ENCODE peak calls at places on chromosomes 6 and 20, in six cellular contexts. Y, Q, H, W, U and M are unnamed samples.

GRCh38 chr6:135215563-135215962 is 34.5 kb downstream of the MYB start:
- DNase-seq in Y (no peak), Q (no peak), H (no peak), W (no peak), U (no peak), M (no peak)

GRCh38 chr6:121724576-121724975 is 289.1 kb downstream of the GJA1 start:
- DNase-seq in Y (no peak), Q (peak; percentile 92), H (no peak), W (no peak), U (no peak), M (peak; percentile 92)

GRCh38 chr6:165245287-165245686 is 64.1 kb downstream of the C6orf118 start:
- DNase-seq in Y (no peak), Q (peak; percentile 49), H (no peak), W (peak; percentile 42), U (no peak), M (peak; percentile 42)

GRCh38 chr20:45359406-45360148 is 3.4 kb upstream of the SYS1 start:
- DNase-seq in Y (no peak), Q (peak; percentile 71), H (no peak), W (peak; percentile 72), U (no peak), M (no peak)

GRCh38 chr20:34195355-34195754 is 45.9 kb upstream of the ASIP start:
- DNase-seq in Y (no peak), Q (no peak), H (no peak), W (no peak), U (no peak), M (no peak)

GRCh38 chr6:90219168-90219985 is 77.3 kb downstream of the BACH2 start:
- DNase-seq in Y (no peak), Q (peak; percentile 80), H (no peak), W (peak; percentile 96), U (peak; percentile 63), M (peak; percentile 65)

GRCh38 chr6:16148498-16148897 is 19.6 kb downstream of the MYLIP start:
- DNase-seq in Y (no peak), Q (no peak), H (no peak), W (no peak), U (no peak), M (no peak)

GRCh38 chr6:134516582-134516981 is 198.7 kb upstream of the SGK1 start:
- DNase-seq in Y (no peak), Q (peak; percentile 2), H (no peak), W (no peak), U (no peak), M (no peak)

GRCh38 chr20:45905505-45906079 is 6.4 kb downstream of the PLTP start:
- DNase-seq in Y (no peak), Q (no peak), H (no peak), W (peak; percentile 79), U (peak; percentile 34), M (no peak)

GRCh38 chr20:37907677-37908397 is 4.9 kb downstream of the VSTM2L start:
- DNase-seq in Y (no peak), Q (peak; percentile 17), H (no peak), W (peak; percentile 72), U (peak; percentile 42), M (peak; percentile 48)

GRCh38 chr6:21914121-21914973 is 320.8 kb downstream of the SOX4 start:
- DNase-seq in Y (peak; percentile 75), Q (peak; percentile 53), H (no peak), W (peak; percentile 46), U (no peak), M (peak; percentile 88)

GRCh38 chr6:26251354-26252081 is 113.5 kb upstream of the BTN3A2 start:
- DNase-seq in Y (peak; percentile 80), Q (peak; percentile 39), H (peak; percentile 72), W (peak; percentile 41), U (no peak), M (peak; percentile 83)

GRCh38 chr6:149196091-149196490 is 121.4 kb upstream of the TAB2 start:
- DNase-seq in Y (no peak), Q (no peak), H (no peak), W (no peak), U (no peak), M (no peak)

GRCh38 chr20:6660441-6660840 is 107.0 kb upstream of the BMP2 start:
- DNase-seq in Y (no peak), Q (no peak), H (no peak), W (no peak), U (no peak), M (no peak)

GRCh38 chr20:41086402-41087324 is 50.7 kb upstream of the PLCG1 start:
- DNase-seq in Y (no peak), Q (no peak), H (no peak), W (no peak), U (no peak), M (no peak)

GRCh38 chr6:126054258-126054702 is 67.9 kb downstream of the TRMT11 start:
- DNase-seq in Y (no peak), Q (no peak), H (no peak), W (peak; percentile 42), U (no peak), M (no peak)

GRCh38 chr20:56343861-56344381 is 14.9 kb upstream of the FAM210B start:
- DNase-seq in Y (peak; percentile 65), Q (peak; percentile 14), H (peak; percentile 18), W (peak; percentile 46), U (no peak), M (no peak)

GRCh38 chr20:17083738-17084137 is 143.1 kb upstream of the PCSK2 start:
- DNase-seq in Y (no peak), Q (no peak), H (no peak), W (no peak), U (no peak), M (no peak)

GRCh38 chr6:100663219-100663863 is 198.6 kb upstream of the SIM1 start:
- DNase-seq in Y (no peak), Q (no peak), H (no peak), W (peak; percentile 73), U (peak; percentile 70), M (no peak)

GRCh38 chr20:13995841-13996240 is 525 bp downstream of the MACROD2 start:
- DNase-seq in Y (peak; percentile 5), Q (peak; percentile 27), H (no peak), W (no peak), U (no peak), M (peak; percentile 8)

GRCh38 chr20:20198011-20198410 is 145.7 kb downstream of the CFAP61 start:
- DNase-seq in Y (no peak), Q (peak; percentile 76), H (no peak), W (no peak), U (no peak), M (peak; percentile 69)

GRCh38 chr6:72386324-72386723 is 235.5 kb upstream of the KCNQ5 start:
- DNase-seq in Y (no peak), Q (peak; percentile 17), H (no peak), W (peak; percentile 66), U (no peak), M (no peak)

GRCh38 chr6:104603108-104603745 is 256.5 kb downstream of the HACE1 start:
- DNase-seq in Y (no peak), Q (no peak), H (no peak), W (no peak), U (no peak), M (no peak)

GRCh38 chr6:148358196-148358785 is 15.7 kb downstream of the SASH1 start:
- DNase-seq in Y (no peak), Q (no peak), H (no peak), W (peak; percentile 90), U (no peak), M (no peak)

GRCh38 chr6:89098461-89098860 is 17.9 kb downstream of the PNRC1 start:
- DNase-seq in Y (no peak), Q (no peak), H (no peak), W (no peak), U (no peak), M (no peak)

GRCh38 chr6:170230520-170231390 is 60.1 kb downstream of the DLL1 start:
- DNase-seq in Y (no peak), Q (no peak), H (no peak), W (no peak), U (no peak), M (no peak)

GRCh38 chr6:84282566-84282965 is 55.1 kb upstream of the CEP162 start:
- DNase-seq in Y (no peak), Q (no peak), H (no peak), W (peak; percentile 52), U (no peak), M (no peak)

GRCh38 chr6:2216794-2217383 is 28.5 kb downstream of the GMDS start:
- DNase-seq in Y (no peak), Q (no peak), H (no peak), W (no peak), U (no peak), M (no peak)

GRCh38 chr6:6724319-6725119 is 136.0 kb downstream of the LY86 start:
- DNase-seq in Y (peak; percentile 70), Q (peak; percentile 94), H (peak; percentile 33), W (peak; percentile 80), U (peak; percentile 26), M (peak; percentile 89)

GRCh38 chr6:161411265-161411944 is 137.5 kb upstream of the AGPAT4 start:
- DNase-seq in Y (no peak), Q (no peak), H (no peak), W (peak; percentile 49), U (no peak), M (no peak)